ENCODE peak calls at places on chromosomes 16 and 17, in seven cellular contexts. B is transverse colon; S is adrenal gland; G is A549; I is CD8-positive, alpha-beta memory T cell; A is fibroblast of lung; F is small intestine. R is an unnamed sample. For H3K9me3 and H3K4me1, the result is how much of the 10 kb centered on the place peaks cover.

GRCh38 chr16:85173981-85174751 is 61.9 kb upstream of the CIBAR2 start:
- DNase-seq in G (peak), A (peak), S (peak), B (peak), I (no peak), F (no peak), R (no peak)

GRCh38 chr16:80277182-80277581 is 263.6 kb upstream of the DYNLRB2 start:
- DNase-seq in G (no peak), S (no peak), I (no peak), B (no peak), F (no peak), A (no peak), R (no peak)

GRCh38 chr16:53632526-53632925 is 71.1 kb downstream of the RPGRIP1L start:
- DNase-seq in G (no peak), S (no peak), B (no peak), I (no peak), A (no peak), F (no peak), R (no peak)

GRCh38 chr16:57166951-57167350 is 18.9 kb downstream of the PSME3IP1 start:
- DNase-seq in S (no peak), B (no peak), I (no peak), G (no peak), A (peak), F (no peak), R (no peak)

GRCh38 chr17:45705123-45706009 is 78.8 kb upstream of the CRHR1 start:
- DNase-seq in G (peak), S (no peak), B (no peak), F (no peak), I (no peak), A (no peak), R (no peak)

GRCh38 chr17:32288600-32288999 is 23.0 kb downstream of the RHBDL3 start:
- DNase-seq in A (no peak), S (no peak), G (no peak), F (no peak), I (no peak), B (no peak), R (no peak)

GRCh38 chr17:77354420-77354720 is 213.6 kb downstream of the SEC14L1 start:
- DNase-seq in I (no peak), S (no peak), G (no peak), A (no peak), F (no peak), B (no peak), R (no peak)

GRCh38 chr17:76151896-76152454 is 10.9 kb upstream of the FOXJ1 start:
- DNase-seq in A (no peak), F (no peak), B (no peak), S (no peak), I (peak), G (no peak), R (peak)

GRCh38 chr16:56779956-56780355 is 50.0 kb downstream of the NUP93 start:
- DNase-seq in S (no peak), I (no peak), F (no peak), B (no peak), A (no peak), G (no peak), R (no peak)

GRCh38 chr16:71421911-71422310 is 19.9 kb downstream of the TLE7 start:
- DNase-seq in G (peak), A (no peak), S (no peak), I (no peak), B (peak), F (peak), R (no peak)

GRCh38 chr16:4846503-4846900 is 586 bp downstream of the GLYR1 start:
- DNase-seq in I (peak), B (peak), G (no peak), A (peak), F (peak), S (peak), R (peak)

GRCh38 chr16:4517812-4518211 is 20.8 kb downstream of the CDIP1 start:
- DNase-seq in F (no peak), I (no peak), A (peak), G (peak), B (no peak), S (no peak), R (no peak)

GRCh38 chr17:66839616-66840015 is 4.7 kb downstream of the CACNG5 start:
- DNase-seq in F (no peak), I (no peak), S (no peak), B (no peak), A (no peak), G (no peak), R (no peak)

GRCh38 chr17:15651583-15652110 is 32.1 kb upstream of the FBXW10B start:
- DNase-seq in S (peak), G (peak), A (peak), B (peak), I (no peak), F (peak), R (peak)

GRCh38 chr16:79469999-79470398 is 130.5 kb downstream of the MAF start:
- DNase-seq in S (peak), B (peak), F (no peak), G (no peak), A (no peak), I (no peak), R (no peak)

GRCh38 chr17:37391146-37391545 is 15.4 kb downstream of the C17orf78 start:
- DNase-seq in A (no peak), B (no peak), I (no peak), G (no peak), F (peak), S (no peak), R (no peak)

GRCh38 chr17:7538050-7538449 is 10.8 kb upstream of the TNFSF12 start:
- DNase-seq in B (no peak), G (no peak), F (no peak), S (no peak), A (no peak), I (no peak), R (no peak)

GRCh38 chr17:52298881-52299280 is 140.4 kb upstream of the CA10 start:
- DNase-seq in A (no peak), S (no peak), F (no peak), B (no peak), G (no peak), I (no peak), R (no peak)

GRCh38 chr17:52297230-52298010 is 138.9 kb upstream of the CA10 start:
- DNase-seq in B (no peak), I (no peak), G (peak), A (no peak), F (no peak), S (no peak), R (no peak)
- H3K9me3 ChIP-seq in B (under half), I (under half), G (under half), A (under half), F (under half), S (under half), R (under half)

DNA sequence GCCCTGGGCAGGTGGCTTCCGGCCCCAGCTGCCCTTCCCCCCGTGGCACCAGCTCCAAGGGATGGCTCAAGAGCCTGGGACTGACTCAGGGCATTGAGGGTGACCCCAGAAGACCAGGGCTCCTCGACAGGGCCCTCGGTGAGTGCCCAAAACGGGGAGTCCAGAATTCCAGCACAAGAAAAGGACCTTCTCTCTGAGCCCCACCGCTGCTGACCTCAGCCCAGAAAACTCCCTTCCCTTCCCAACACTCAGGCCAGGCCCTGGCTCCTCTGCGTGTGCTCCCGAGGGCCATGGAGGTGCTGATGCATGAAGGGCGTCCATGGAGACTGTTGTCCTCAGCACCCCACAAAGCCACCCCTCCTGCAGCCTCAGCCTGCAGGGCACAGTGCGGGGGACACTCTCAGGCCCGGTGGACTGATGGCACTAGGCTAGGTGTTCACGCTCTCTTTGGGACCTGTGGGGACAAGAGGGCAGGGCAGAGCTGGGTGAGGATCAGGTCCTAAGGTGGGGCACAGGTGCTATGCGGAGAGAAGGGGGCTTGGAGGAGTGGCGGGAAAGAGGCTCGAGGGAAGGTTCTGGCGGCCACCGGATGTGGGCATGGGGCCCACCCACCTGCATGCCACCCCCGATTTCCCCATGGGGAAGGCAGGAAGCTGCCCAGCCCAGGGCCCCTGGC is 4.3 kb upstream of the TSPOAP1 start:
- DNase-seq in F (no peak), A (no peak), G (no peak), I (peak), S (no peak), B (no peak), R (no peak)
- H3K4me1 ChIP-seq in F (under half), A (under half), G (under half), I (half or more), S (under half), B (under half), R (half or more)

DNA sequence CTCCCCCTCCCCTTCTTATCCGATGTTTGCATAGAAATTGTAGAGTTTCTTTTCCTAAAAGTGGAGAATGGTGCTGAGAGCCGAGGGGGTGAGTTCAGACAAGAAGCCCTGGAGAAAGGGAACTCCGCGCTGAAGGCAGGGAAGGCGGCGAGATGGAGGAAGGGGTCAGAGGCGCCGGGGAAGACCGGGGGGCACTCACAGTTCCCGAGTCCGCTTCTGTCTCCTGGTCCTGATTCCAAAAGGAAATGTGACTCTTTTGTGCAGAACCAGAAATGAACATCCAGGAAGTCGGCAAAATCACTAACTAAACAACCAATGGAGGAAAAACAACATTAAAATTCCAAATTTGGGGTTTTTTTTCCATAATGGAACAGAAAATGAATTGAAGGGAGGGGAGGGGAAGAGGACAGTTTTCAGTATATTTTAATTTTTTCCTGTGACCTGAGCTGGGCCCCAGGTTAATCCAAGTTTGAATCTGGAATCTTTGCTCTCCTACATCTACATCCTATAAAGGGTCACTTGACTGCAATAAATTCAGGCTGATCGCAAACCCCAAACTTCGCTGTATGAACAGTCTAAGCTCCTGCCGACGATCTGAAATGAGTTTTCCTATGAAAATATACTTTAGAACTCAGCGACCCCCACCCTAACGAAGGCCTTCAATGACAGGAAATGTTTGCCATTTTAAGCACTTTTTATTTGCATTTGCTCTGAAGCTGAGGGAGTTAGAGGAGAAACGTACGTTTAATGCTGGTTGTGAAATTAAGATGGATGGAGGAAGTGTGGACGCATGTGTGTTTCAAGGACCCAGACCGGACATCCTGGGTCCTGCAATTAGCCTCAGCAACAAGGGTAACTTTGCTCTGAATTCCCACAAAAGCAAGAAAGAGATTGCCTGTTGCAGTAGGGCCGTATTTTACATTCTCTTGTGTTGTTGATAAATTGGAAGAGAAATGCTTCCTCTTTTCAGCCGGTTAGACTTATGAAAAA is 252.2 kb downstream of the C16orf95 start:
- DNase-seq in A (no peak), F (no peak), S (no peak), B (no peak), I (no peak), G (no peak), R (no peak)
- H3K4me3 ChIP-seq in A (no peak), F (no peak), S (no peak), B (no peak), I (no peak), G (no peak), R (no peak)

GRCh38 chr17:74262601-74263000 is 11.4 kb upstream of the DNAI2 start:
- DNase-seq in A (no peak), F (no peak), S (no peak), I (no peak), B (no peak), G (no peak), R (no peak)
- H3K9me3 ChIP-seq in A (under half), F (under half), S (under half), I (under half), B (under half), G (under half), R (under half)

DNA sequence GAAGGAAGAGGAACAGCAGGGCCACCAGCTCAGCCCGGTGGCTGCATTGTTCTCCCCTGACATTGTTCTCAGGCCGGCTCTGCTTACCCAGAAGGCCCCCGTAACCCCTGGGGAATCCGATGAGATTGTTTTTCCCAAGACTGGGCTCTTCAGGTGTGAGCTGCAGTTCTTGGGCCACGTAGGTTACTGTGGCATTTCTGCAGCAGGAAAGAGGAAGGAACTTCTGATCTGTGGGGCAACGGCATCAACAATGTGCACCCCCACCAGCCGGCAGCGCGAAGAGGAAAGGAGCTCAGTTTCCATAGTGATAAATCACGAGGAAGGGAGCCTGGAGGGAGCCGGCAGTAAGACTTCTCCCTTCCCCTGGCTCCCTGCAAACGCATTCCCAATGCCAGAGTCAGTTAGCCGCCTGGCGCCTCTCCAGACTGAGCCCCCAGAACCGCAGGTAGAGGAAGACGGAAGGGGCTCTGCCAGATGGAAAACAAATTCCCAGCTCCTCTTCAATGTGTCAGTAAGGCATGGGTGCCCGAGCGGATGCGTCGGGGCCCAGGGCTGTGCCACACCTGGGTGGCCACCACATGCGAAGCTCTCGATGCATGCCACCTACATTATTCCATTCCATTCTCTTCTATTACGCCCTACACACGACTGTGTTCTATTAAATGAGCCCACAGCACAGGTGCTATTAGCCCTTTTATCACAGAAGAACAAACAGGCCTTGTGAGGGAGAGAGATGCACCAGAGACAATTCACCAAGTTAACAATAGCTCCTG is 21.5 kb upstream of the PECAM1 start:
- DNase-seq in B (peak), F (no peak), I (no peak), A (peak), G (no peak), S (peak), R (no peak)
- H3K4me1 ChIP-seq in B (under half), F (under half), I (under half), A (under half), G (under half), S (under half), R (under half)

DNA sequence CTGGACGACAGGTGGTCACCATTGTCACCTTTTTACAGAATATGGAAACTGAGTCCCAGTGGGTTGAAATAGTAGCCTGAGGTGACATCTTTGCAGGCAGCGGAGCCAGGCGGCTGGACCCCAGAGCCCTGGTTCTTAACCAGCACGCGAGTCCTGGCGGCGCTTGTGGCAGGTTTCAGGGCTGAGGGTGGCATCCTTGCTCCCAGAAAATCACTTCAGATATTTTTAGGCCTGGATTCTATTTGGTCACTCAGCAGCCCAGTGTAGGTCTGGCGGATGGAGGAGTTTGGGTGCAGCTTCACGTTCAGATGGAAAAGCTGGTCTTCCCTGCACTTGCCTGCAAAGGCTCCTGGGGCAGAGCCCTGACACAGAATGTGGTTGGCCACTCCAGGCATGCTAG is 354.0 kb downstream of the SNX29 start:
- DNase-seq in F (no peak), I (no peak), B (no peak), G (no peak), S (no peak), A (no peak), R (no peak)
- H3K4me3 ChIP-seq in F (no peak), I (no peak), B (no peak), G (no peak), S (no peak), A (no peak), R (no peak)

GRCh38 chr16:3292604-3293003 is 9.3 kb downstream of the ZNF263 start:
- DNase-seq in G (no peak), I (no peak), A (no peak), B (no peak), F (no peak), S (no peak), R (no peak)
- H3K9me3 ChIP-seq in G (half or more), I (half or more), A (under half), B (half or more), F (under half), S (under half), R (half or more)